ENCODE peak calls at places on chromosomes 11 and 22, in seven cellular contexts. One of them, this sample, is unnamed.
A peak's percentile ranks its signal among the peaks of the same experiment; 100 is the strongest.

GRCh38 chr11:57562596-57562995 is 4.9 kb downstream of the UBE2L6 start:
- DNase-seq in fibroblast of villous mesenchyme: no peak
- DNase-seq in mesothelial cell of epicardium: no peak
- DNase-seq in tibial artery: no peak
- DNase-seq in upper lobe of right lung: no peak
- DNase-seq in CD4-positive, alpha-beta T cell: no peak
- DNase-seq in progenitor cell of endocrine pancreas: no peak
- DNase-seq in this sample: no peak

GRCh38 chr22:43481528-43482309 is 69.9 kb downstream of the MPPED1 start:
- DNase-seq in fibroblast of villous mesenchyme: no peak
- DNase-seq in mesothelial cell of epicardium: no peak
- DNase-seq in tibial artery: no peak
- DNase-seq in upper lobe of right lung: no peak
- DNase-seq in CD4-positive, alpha-beta T cell: no peak
- DNase-seq in progenitor cell of endocrine pancreas: no peak
- DNase-seq in this sample: peak; percentile 48

GRCh38 chr11:65945430-65945911 is at the start of gene TSGA10IP:
- DNase-seq in fibroblast of villous mesenchyme: no peak
- DNase-seq in mesothelial cell of epicardium: no peak
- DNase-seq in tibial artery: no peak
- DNase-seq in upper lobe of right lung: no peak
- DNase-seq in CD4-positive, alpha-beta T cell: no peak
- DNase-seq in progenitor cell of endocrine pancreas: no peak
- DNase-seq in this sample: no peak

GRCh38 chr22:24698266-24698926 is 76.1 kb downstream of the PIWIL3 start:
- DNase-seq in fibroblast of villous mesenchyme: no peak
- DNase-seq in mesothelial cell of epicardium: no peak
- DNase-seq in tibial artery: no peak
- DNase-seq in upper lobe of right lung: no peak
- DNase-seq in CD4-positive, alpha-beta T cell: no peak
- DNase-seq in progenitor cell of endocrine pancreas: no peak
- DNase-seq in this sample: no peak

GRCh38 chr22:31080164-31080847 is 812 bp upstream of the SMTN start:
- DNase-seq in fibroblast of villous mesenchyme: no peak
- DNase-seq in mesothelial cell of epicardium: no peak
- DNase-seq in tibial artery: no peak
- DNase-seq in upper lobe of right lung: no peak
- DNase-seq in CD4-positive, alpha-beta T cell: no peak
- DNase-seq in progenitor cell of endocrine pancreas: no peak
- DNase-seq in this sample: peak; percentile 18

GRCh38 chr11:96567193-96567592 is 177.4 kb downstream of the JRKL start:
- DNase-seq in fibroblast of villous mesenchyme: peak; percentile 3
- DNase-seq in mesothelial cell of epicardium: no peak
- DNase-seq in tibial artery: no peak
- DNase-seq in upper lobe of right lung: no peak
- DNase-seq in CD4-positive, alpha-beta T cell: no peak
- DNase-seq in progenitor cell of endocrine pancreas: no peak
- DNase-seq in this sample: no peak

GRCh38 chr22:41863472-41863871 is 30.6 kb downstream of the SREBF2 start:
- DNase-seq in fibroblast of villous mesenchyme: no peak
- DNase-seq in mesothelial cell of epicardium: no peak
- DNase-seq in tibial artery: no peak
- DNase-seq in upper lobe of right lung: no peak
- DNase-seq in CD4-positive, alpha-beta T cell: no peak
- DNase-seq in progenitor cell of endocrine pancreas: no peak
- DNase-seq in this sample: no peak

GRCh38 chr11:27466363-27466762 is 6.2 kb downstream of the LGR4 start:
- DNase-seq in fibroblast of villous mesenchyme: no peak
- DNase-seq in mesothelial cell of epicardium: no peak
- DNase-seq in tibial artery: no peak
- DNase-seq in upper lobe of right lung: no peak
- DNase-seq in CD4-positive, alpha-beta T cell: no peak
- DNase-seq in progenitor cell of endocrine pancreas: no peak
- DNase-seq in this sample: no peak

GRCh38 chr11:74443071-74443864 is 24.1 kb downstream of the KCNE3 start:
- DNase-seq in fibroblast of villous mesenchyme: peak; percentile 16
- DNase-seq in mesothelial cell of epicardium: no peak
- DNase-seq in tibial artery: no peak
- DNase-seq in upper lobe of right lung: no peak
- DNase-seq in CD4-positive, alpha-beta T cell: no peak
- DNase-seq in progenitor cell of endocrine pancreas: no peak
- DNase-seq in this sample: no peak

GRCh38 chr11:30344085-30344484 is 21.2 kb downstream of the ARL14EP start:
- DNase-seq in fibroblast of villous mesenchyme: no peak
- DNase-seq in mesothelial cell of epicardium: no peak
- DNase-seq in tibial artery: no peak
- DNase-seq in upper lobe of right lung: no peak
- DNase-seq in CD4-positive, alpha-beta T cell: no peak
- DNase-seq in progenitor cell of endocrine pancreas: no peak
- DNase-seq in this sample: no peak

GRCh38 chr22:38925571-38926041 is 31.8 kb upstream of the APOBEC3A start:
- DNase-seq in fibroblast of villous mesenchyme: no peak
- DNase-seq in mesothelial cell of epicardium: no peak
- DNase-seq in tibial artery: no peak
- DNase-seq in upper lobe of right lung: no peak
- DNase-seq in CD4-positive, alpha-beta T cell: no peak
- DNase-seq in progenitor cell of endocrine pancreas: no peak
- DNase-seq in this sample: no peak

GRCh38 chr11:19380375-19380774 is 139.6 kb upstream of the E2F8 start:
- DNase-seq in fibroblast of villous mesenchyme: peak; percentile 77
- DNase-seq in mesothelial cell of epicardium: no peak
- DNase-seq in tibial artery: no peak
- DNase-seq in upper lobe of right lung: no peak
- DNase-seq in CD4-positive, alpha-beta T cell: no peak
- DNase-seq in progenitor cell of endocrine pancreas: no peak
- DNase-seq in this sample: no peak

GRCh38 chr11:78698612-78699011 is 123.9 kb upstream of the NARS2 start:
- DNase-seq in fibroblast of villous mesenchyme: no peak
- DNase-seq in mesothelial cell of epicardium: no peak
- DNase-seq in tibial artery: peak; percentile 94
- DNase-seq in upper lobe of right lung: no peak
- DNase-seq in CD4-positive, alpha-beta T cell: no peak
- DNase-seq in progenitor cell of endocrine pancreas: no peak
- DNase-seq in this sample: no peak

GRCh38 chr11:19819148-19819547 is 106.5 kb downstream of the NAV2 start:
- DNase-seq in fibroblast of villous mesenchyme: no peak
- DNase-seq in mesothelial cell of epicardium: no peak
- DNase-seq in tibial artery: no peak
- DNase-seq in upper lobe of right lung: peak; percentile 73
- DNase-seq in CD4-positive, alpha-beta T cell: no peak
- DNase-seq in progenitor cell of endocrine pancreas: no peak
- DNase-seq in this sample: no peak

GRCh38 chr11:134734446-134734845 is 322.4 kb upstream of the B3GAT1 start:
- DNase-seq in fibroblast of villous mesenchyme: no peak
- DNase-seq in mesothelial cell of epicardium: no peak
- DNase-seq in tibial artery: no peak
- DNase-seq in upper lobe of right lung: no peak
- DNase-seq in CD4-positive, alpha-beta T cell: no peak
- DNase-seq in progenitor cell of endocrine pancreas: no peak
- DNase-seq in this sample: no peak

GRCh38 chr22:34414467-34415440 is 494.5 kb upstream of the LARGE1 start:
- DNase-seq in fibroblast of villous mesenchyme: peak; percentile 1
- DNase-seq in mesothelial cell of epicardium: peak; percentile 84
- DNase-seq in tibial artery: no peak
- DNase-seq in upper lobe of right lung: no peak
- DNase-seq in CD4-positive, alpha-beta T cell: no peak
- DNase-seq in progenitor cell of endocrine pancreas: peak; percentile 73
- DNase-seq in this sample: peak; percentile 25

GRCh38 chr11:36069576-36070214 is 125.8 kb downstream of the LDLRAD3 start:
- DNase-seq in fibroblast of villous mesenchyme: no peak
- DNase-seq in mesothelial cell of epicardium: no peak
- DNase-seq in tibial artery: no peak
- DNase-seq in upper lobe of right lung: no peak
- DNase-seq in CD4-positive, alpha-beta T cell: no peak
- DNase-seq in progenitor cell of endocrine pancreas: no peak
- DNase-seq in this sample: no peak

GRCh38 chr11:87295237-87295636 is 257.5 kb downstream of the TMEM135 start:
- DNase-seq in fibroblast of villous mesenchyme: no peak
- DNase-seq in mesothelial cell of epicardium: no peak
- DNase-seq in tibial artery: no peak
- DNase-seq in upper lobe of right lung: no peak
- DNase-seq in CD4-positive, alpha-beta T cell: no peak
- DNase-seq in progenitor cell of endocrine pancreas: no peak
- DNase-seq in this sample: no peak

GRCh38 chr11:44711772-44712608 is 14.8 kb upstream of the TSPAN18 start:
- DNase-seq in fibroblast of villous mesenchyme: no peak
- DNase-seq in mesothelial cell of epicardium: no peak
- DNase-seq in tibial artery: no peak
- DNase-seq in upper lobe of right lung: no peak
- DNase-seq in CD4-positive, alpha-beta T cell: no peak
- DNase-seq in progenitor cell of endocrine pancreas: no peak
- DNase-seq in this sample: no peak

GRCh38 chr22:34587357-34588356 is 478.3 kb upstream of the ISX start:
- DNase-seq in fibroblast of villous mesenchyme: no peak
- DNase-seq in mesothelial cell of epicardium: no peak
- DNase-seq in tibial artery: no peak
- DNase-seq in upper lobe of right lung: no peak
- DNase-seq in CD4-positive, alpha-beta T cell: no peak
- DNase-seq in progenitor cell of endocrine pancreas: no peak
- DNase-seq in this sample: no peak

GRCh38 chr11:32056445-32056844 is 34.4 kb upstream of the RCN1 start:
- DNase-seq in fibroblast of villous mesenchyme: peak; percentile 39
- DNase-seq in mesothelial cell of epicardium: no peak
- DNase-seq in tibial artery: no peak
- DNase-seq in upper lobe of right lung: no peak
- DNase-seq in CD4-positive, alpha-beta T cell: no peak
- DNase-seq in progenitor cell of endocrine pancreas: no peak
- DNase-seq in this sample: no peak

GRCh38 chr11:35038211-35038930 is 100.6 kb upstream of the CD44 start:
- DNase-seq in fibroblast of villous mesenchyme: peak; percentile 80
- DNase-seq in mesothelial cell of epicardium: no peak
- DNase-seq in tibial artery: no peak
- DNase-seq in upper lobe of right lung: no peak
- DNase-seq in CD4-positive, alpha-beta T cell: no peak
- DNase-seq in progenitor cell of endocrine pancreas: no peak
- DNase-seq in this sample: no peak

GRCh38 chr11:45399166-45399565 is 113.0 kb upstream of the SYT13 start:
- DNase-seq in fibroblast of villous mesenchyme: no peak
- DNase-seq in mesothelial cell of epicardium: no peak
- DNase-seq in tibial artery: no peak
- DNase-seq in upper lobe of right lung: peak; percentile 12
- DNase-seq in CD4-positive, alpha-beta T cell: no peak
- DNase-seq in progenitor cell of endocrine pancreas: no peak
- DNase-seq in this sample: no peak

GRCh38 chr11:2268911-2269600 is 1.3 kb downstream of the ASCL2 start:
- DNase-seq in fibroblast of villous mesenchyme: peak; percentile 15
- DNase-seq in mesothelial cell of epicardium: peak; percentile 46
- DNase-seq in tibial artery: peak; percentile 66
- DNase-seq in upper lobe of right lung: peak; percentile 87
- DNase-seq in CD4-positive, alpha-beta T cell: peak; percentile 48
- DNase-seq in progenitor cell of endocrine pancreas: no peak
- DNase-seq in this sample: peak; percentile 82
- TF ChIP-seq CTCF in fibroblast of villous mesenchyme: no peak
- TF ChIP-seq CTCF in mesothelial cell of epicardium: no peak
- TF ChIP-seq CTCF in tibial artery: no peak
- TF ChIP-seq CTCF in upper lobe of right lung: no peak
- TF ChIP-seq CTCF in CD4-positive, alpha-beta T cell: no peak
- TF ChIP-seq CTCF in progenitor cell of endocrine pancreas: no peak
- TF ChIP-seq CTCF in this sample: no peak

DNA sequence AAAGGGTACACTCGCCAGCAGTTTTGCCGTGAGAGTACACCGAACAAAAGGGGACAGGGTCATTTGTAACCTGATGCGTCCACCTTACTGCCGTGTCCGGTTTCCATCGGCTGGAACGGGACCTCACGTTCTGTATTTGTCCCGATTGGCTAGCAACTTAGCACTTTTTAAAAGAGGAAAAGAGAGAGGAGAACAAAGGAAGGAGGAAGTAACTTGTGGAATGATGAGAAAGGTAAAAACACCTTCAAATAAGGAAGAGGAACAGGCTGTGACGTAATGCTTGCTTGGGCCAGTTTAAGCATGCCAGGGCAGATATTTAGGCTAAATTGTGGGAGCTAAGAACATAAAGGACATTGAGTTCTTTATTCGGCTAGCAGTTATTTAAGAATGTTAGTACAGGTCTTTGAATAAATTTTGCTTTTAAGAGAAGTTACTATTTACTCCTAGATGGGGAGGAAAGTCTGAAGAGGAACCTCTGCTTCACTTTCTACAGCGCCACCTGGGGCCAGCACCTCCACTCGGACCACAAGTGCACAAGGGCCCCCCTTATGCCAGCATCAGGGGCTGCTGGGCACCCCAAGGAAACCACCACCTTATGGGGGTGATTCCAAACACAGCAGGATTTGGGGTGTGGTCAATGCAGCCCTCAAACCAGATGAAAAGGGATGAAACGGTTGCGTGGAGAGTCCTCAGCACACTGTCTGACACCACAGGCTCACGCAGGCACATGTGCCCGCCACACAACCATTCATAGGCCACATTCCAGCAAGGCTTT is 5.8 kb downstream of the ARSA start:
- DNase-seq in fibroblast of villous mesenchyme: no peak
- DNase-seq in mesothelial cell of epicardium: no peak
- DNase-seq in tibial artery: no peak
- DNase-seq in upper lobe of right lung: peak; percentile 62
- DNase-seq in CD4-positive, alpha-beta T cell: peak; percentile 20
- DNase-seq in progenitor cell of endocrine pancreas: no peak
- DNase-seq in this sample: no peak
- TF ChIP-seq CTCF in fibroblast of villous mesenchyme: no peak
- TF ChIP-seq CTCF in mesothelial cell of epicardium: no peak
- TF ChIP-seq CTCF in tibial artery: no peak
- TF ChIP-seq CTCF in upper lobe of right lung: peak; percentile 25
- TF ChIP-seq CTCF in CD4-positive, alpha-beta T cell: peak; percentile 34
- TF ChIP-seq CTCF in progenitor cell of endocrine pancreas: peak; percentile 23
- TF ChIP-seq CTCF in this sample: peak; percentile 67

DNA sequence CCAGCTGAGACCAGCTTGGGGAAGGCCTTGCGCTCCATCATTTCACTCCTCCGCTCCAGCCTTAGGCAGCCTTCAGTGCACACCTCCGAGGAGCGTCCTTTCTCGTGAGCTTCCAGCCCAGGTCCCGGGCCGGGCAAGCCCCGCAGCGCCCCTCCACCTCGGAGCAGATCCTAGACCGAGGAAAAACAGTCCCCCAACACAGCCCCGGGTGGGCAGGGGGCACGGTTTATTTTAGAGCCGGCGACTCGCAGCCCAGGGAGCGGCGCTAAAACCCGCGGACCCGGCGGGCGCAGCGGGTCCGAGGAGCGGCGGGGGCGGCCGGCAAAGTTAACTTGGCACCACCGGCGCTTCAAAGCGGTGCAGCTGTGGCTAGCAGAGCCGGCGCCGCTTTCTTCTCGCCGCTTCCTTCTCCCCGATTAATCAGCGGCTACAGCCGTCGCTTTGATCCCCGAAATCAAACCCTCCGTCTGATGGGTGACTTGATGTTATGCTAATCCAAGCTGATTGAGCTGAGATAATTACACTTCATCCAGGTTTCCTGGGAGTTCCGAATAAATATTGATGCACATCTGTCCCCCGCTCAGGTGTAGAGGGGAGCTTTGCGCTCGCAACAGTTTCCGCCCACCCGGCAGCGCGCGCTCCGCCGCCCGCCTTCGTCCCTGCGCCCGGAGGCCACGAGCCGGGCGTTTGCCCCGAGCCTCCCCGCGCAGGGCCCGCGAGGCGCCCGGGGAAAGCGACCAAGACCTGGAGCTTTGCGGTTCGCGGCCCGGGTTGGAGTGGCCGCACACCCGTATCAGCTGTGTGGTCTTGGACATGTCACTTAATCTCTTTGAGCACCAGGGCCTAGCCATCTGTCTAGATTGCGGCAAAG is 192.7 kb downstream of the BUD13 start:
- DNase-seq in fibroblast of villous mesenchyme: no peak
- DNase-seq in mesothelial cell of epicardium: no peak
- DNase-seq in tibial artery: no peak
- DNase-seq in upper lobe of right lung: no peak
- DNase-seq in CD4-positive, alpha-beta T cell: no peak
- DNase-seq in progenitor cell of endocrine pancreas: no peak
- DNase-seq in this sample: peak; percentile 36
- TF ChIP-seq CTCF in fibroblast of villous mesenchyme: no peak
- TF ChIP-seq CTCF in mesothelial cell of epicardium: no peak
- TF ChIP-seq CTCF in tibial artery: no peak
- TF ChIP-seq CTCF in upper lobe of right lung: no peak
- TF ChIP-seq CTCF in CD4-positive, alpha-beta T cell: no peak
- TF ChIP-seq CTCF in progenitor cell of endocrine pancreas: no peak
- TF ChIP-seq CTCF in this sample: no peak

GRCh38 chr11:77424639-77425038 is 49.3 kb downstream of the PAK1 start:
- DNase-seq in fibroblast of villous mesenchyme: no peak
- DNase-seq in mesothelial cell of epicardium: no peak
- DNase-seq in tibial artery: no peak
- DNase-seq in upper lobe of right lung: no peak
- DNase-seq in CD4-positive, alpha-beta T cell: no peak
- DNase-seq in progenitor cell of endocrine pancreas: no peak
- DNase-seq in this sample: no peak
- TF ChIP-seq CTCF in fibroblast of villous mesenchyme: no peak
- TF ChIP-seq CTCF in mesothelial cell of epicardium: no peak
- TF ChIP-seq CTCF in tibial artery: no peak
- TF ChIP-seq CTCF in upper lobe of right lung: no peak
- TF ChIP-seq CTCF in CD4-positive, alpha-beta T cell: no peak
- TF ChIP-seq CTCF in progenitor cell of endocrine pancreas: no peak
- TF ChIP-seq CTCF in this sample: no peak

This sample was measured in GM13977.